ENCODE peak calls at places on chromosomes 12 and 14, in four cellular contexts. U is T-helper 17 cell, Z is GM23248, V is cardiac muscle cell. G is an unnamed sample.
A peak's percentile ranks its signal among the peaks of the same experiment; 100 is the strongest.

GRCh38 chr12:95605087-95605486 is 53.8 kb upstream of the USP44 start:
- DNase-seq in U (no peak), Z (peak; percentile 40), V (no peak), G (no peak)

GRCh38 chr12:122963928-122964240 is 2.4 kb downstream of the ABCB9 start:
- DNase-seq in U (no peak), Z (peak; percentile 57), V (peak; percentile 67), G (no peak)

GRCh38 chr12:53053223-53054111 is 3.6 kb downstream of the TNS2 start:
- DNase-seq in U (peak; percentile 53), Z (peak; percentile 63), V (peak; percentile 37), G (peak; percentile 63)

GRCh38 chr12:74415633-74416032 is 122.0 kb upstream of the ATXN7L3B start:
- DNase-seq in U (no peak), Z (peak; percentile 46), V (peak; percentile 22), G (no peak)

GRCh38 chr12:57724936-57725740 is 13.4 kb downstream of the AGAP2 start:
- DNase-seq in U (no peak), Z (no peak), V (no peak), G (no peak)

GRCh38 chr12:32516230-32516629 is 116.9 kb downstream of the FGD4 start:
- DNase-seq in U (no peak), Z (no peak), V (no peak), G (no peak)

GRCh38 chr12:116937640-116938039 is 26.9 kb downstream of the FBXW8 start:
- DNase-seq in U (no peak), Z (no peak), V (no peak), G (no peak)

GRCh38 chr14:93787465-93788306 is 599 bp downstream of the PRIMA1 start:
- DNase-seq in U (no peak), Z (no peak), V (no peak), G (no peak)

GRCh38 chr12:53211476-53212381 is 4.7 kb upstream of the ITGB7 start:
- DNase-seq in U (no peak), Z (no peak), V (no peak), G (peak; percentile 44)

GRCh38 chr14:58390830-58391229 is 4.9 kb upstream of the TOMM20L start:
- DNase-seq in U (no peak), Z (no peak), V (no peak), G (no peak)

GRCh38 chr12:10363922-10364838 is 25.7 kb downstream of the KLRK1 start:
- DNase-seq in U (no peak), Z (peak; percentile 66), V (peak; percentile 55), G (no peak)

GRCh38 chr12:103800252-103800771 is 40.7 kb downstream of the NT5DC3 start:
- DNase-seq in U (no peak), Z (peak; percentile 56), V (peak; percentile 88), G (no peak)

GRCh38 chr14:74486164-74486563 is 6.9 kb downstream of the NPC2 start:
- DNase-seq in U (no peak), Z (no peak), V (no peak), G (no peak)

GRCh38 chr14:30227871-30228270 is 300.2 kb upstream of the PRKD1 start:
- DNase-seq in U (no peak), Z (peak; percentile 82), V (peak; percentile 63), G (no peak)

GRCh38 chr12:106345739-106346138 is 11.8 kb upstream of the POLR3B start:
- DNase-seq in U (no peak), Z (peak; percentile 41), V (peak; percentile 64), G (no peak)

GRCh38 chr12:112046003-112046402 is 32.8 kb downstream of the ERP29 start:
- DNase-seq in U (no peak), Z (no peak), V (no peak), G (no peak)

GRCh38 chr14:60734465-60735242 is at the start of gene MNAT1:
- DNase-seq in U (peak; percentile 43), Z (peak; percentile 90), V (peak; percentile 91), G (peak; percentile 78)

GRCh38 chr14:74478996-74479635 is 14.0 kb downstream of the NPC2 start:
- DNase-seq in U (no peak), Z (peak; percentile 56), V (peak; percentile 56), G (peak; percentile 20)

GRCh38 chr14:87196436-87196835 is 796.5 kb downstream of the GALC start:
- DNase-seq in U (no peak), Z (no peak), V (no peak), G (no peak)